ENCODE peak calls at places on chromosomes 13 and 19, in nine cellular contexts. U is KBM-7; G is stimulated activated CD4-positive, alpha-beta T cell treated with anti-CD3 and anti-CD28 coated beads, Interleukin-15, amount 100 ng/mL, for 24 hours; N is fibroblast of gingiva; S is RCC 7860; L is naive thymus-derived CD8-positive, alpha-beta T cell; O is stimulated activated CD8-positive, alpha-beta memory T cell treated with anti-CD3 and anti-CD28 coated beads, Interleukin-7, amount 100 ng/mL, for 48 hours; A is activated CD8-positive, alpha-beta T cell treated with anti-CD3 and anti-CD28 coated beads, Interleukin-2, amount 10 ng/mL, durations not matched to agents 7 days and 5 days; C is NCI-H187. K is an unnamed sample.

GRCh38 chr13:93963266-93964131 is 516.0 kb downstream of the DCT start:
- DNase-seq in U (no peak), G (no peak), N (peak; percentile 84), S (peak; percentile 12), L (no peak), O (no peak), A (no peak), C (no peak), K (no peak)

GRCh38 chr13:44583126-44583525 is 7.0 kb upstream of the TSC22D1 start:
- DNase-seq in U (no peak), G (no peak), N (no peak), S (no peak), L (no peak), O (no peak), A (no peak), C (no peak), K (no peak)

GRCh38 chr19:29397748-29398147 is 128.0 kb upstream of the VSTM2B start:
- DNase-seq in U (no peak), G (no peak), N (no peak), S (no peak), L (no peak), O (no peak), A (no peak), C (no peak), K (no peak)

GRCh38 chr19:816500-816857 is 5.3 kb downstream of the PLPPR3 start:
- DNase-seq in U (no peak), G (no peak), N (no peak), S (no peak), L (no peak), O (no peak), A (no peak), C (no peak), K (no peak)

GRCh38 chr13:39815345-39816111 is 160.1 kb downstream of the COG6 start:
- DNase-seq in U (no peak), G (no peak), N (no peak), S (no peak), L (no peak), O (no peak), A (no peak), C (no peak), K (no peak)

GRCh38 chr19:52923782-52924593 is 760 bp upstream of the ZNF888 start:
- DNase-seq in U (peak; percentile 51), G (no peak), N (peak; percentile 47), S (peak; percentile 24), L (no peak), O (no peak), A (no peak), C (no peak), K (no peak)

GRCh38 chr13:50512602-50513527 is 330.6 kb downstream of the DLEU7 start:
- DNase-seq in U (peak; percentile 74), G (peak; percentile 52), N (peak; percentile 50), S (no peak), L (no peak), O (no peak), A (peak; percentile 78), C (no peak), K (no peak)

GRCh38 chr19:50457300-50457699 is 19.0 kb upstream of the EMC10 start:
- DNase-seq in U (no peak), G (no peak), N (no peak), S (no peak), L (no peak), O (no peak), A (no peak), C (no peak), K (no peak)

GRCh38 chr19:45667620-45668341 is at the start of gene GIPR:
- DNase-seq in U (peak; percentile 44), G (peak; percentile 85), N (no peak), S (peak; percentile 70), L (peak; percentile 49), O (no peak), A (peak; percentile 82), C (peak; percentile 26), K (no peak)

GRCh38 chr19:1698636-1699035 is 46.2 kb upstream of the TCF3 start:
- DNase-seq in U (no peak), G (no peak), N (no peak), S (no peak), L (no peak), O (no peak), A (no peak), C (no peak), K (no peak)

GRCh38 chr19:28403698-28404099 is 809.3 kb downstream of the UQCRFS1 start:
- DNase-seq in U (peak; percentile 79), G (no peak), N (no peak), S (peak; percentile 74), L (no peak), O (no peak), A (no peak), C (no peak), K (peak; percentile 26)

GRCh38 chr19:18418034-18418724 is 1.0 kb upstream of the SSBP4 start:
- DNase-seq in U (no peak), G (peak; percentile 66), N (no peak), S (no peak), L (no peak), O (no peak), A (peak; percentile 59), C (no peak), K (no peak)

GRCh38 chr13:73365240-73365639 is 306.4 kb downstream of the KLF5 start:
- DNase-seq in U (no peak), G (no peak), N (no peak), S (no peak), L (no peak), O (no peak), A (no peak), C (peak; percentile 91), K (no peak)

GRCh38 chr19:46610851-46611770 is 10.0 kb downstream of the CALM3 start:
- DNase-seq in U (peak; percentile 79), G (peak; percentile 52), N (peak; percentile 77), S (no peak), L (no peak), O (no peak), A (peak; percentile 68), C (no peak), K (no peak)

GRCh38 chr13:40483601-40484000 is 182.8 kb downstream of the FOXO1 start:
- DNase-seq in U (no peak), G (no peak), N (no peak), S (no peak), L (no peak), O (no peak), A (no peak), C (peak; percentile 38), K (no peak)

GRCh38 chr13:73278186-73278585 is 219.4 kb downstream of the KLF5 start:
- DNase-seq in U (no peak), G (no peak), N (no peak), S (no peak), L (no peak), O (no peak), A (no peak), C (no peak), K (no peak)

GRCh38 chr19:5961969-5962945 is 15.7 kb downstream of the RANBP3 start:
- DNase-seq in U (peak; percentile 78), G (peak; percentile 63), N (no peak), S (no peak), L (peak; percentile 58), O (no peak), A (peak; percentile 84), C (peak; percentile 11), K (no peak)

GRCh38 chr13:47334173-47334572 is 437.3 kb upstream of the HTR2A start:
- DNase-seq in U (no peak), G (no peak), N (peak; percentile 94), S (no peak), L (no peak), O (no peak), A (no peak), C (no peak), K (no peak)

GRCh38 chr19:2112516-2113320 is 16.0 kb downstream of the IZUMO4 start:
- DNase-seq in U (no peak), G (no peak), N (no peak), S (no peak), L (no peak), O (no peak), A (no peak), C (no peak), K (no peak)

GRCh38 chr13:73235385-73235784 is 176.6 kb downstream of the KLF5 start:
- DNase-seq in U (no peak), G (no peak), N (no peak), S (no peak), L (no peak), O (no peak), A (no peak), C (no peak), K (no peak)

GRCh38 chr19:10226376-10227214 is 4.5 kb downstream of the S1PR2 start:
- DNase-seq in U (no peak), G (no peak), N (peak; percentile 96), S (no peak), L (no peak), O (no peak), A (no peak), C (no peak), K (no peak)

GRCh38 chr13:36764957-36765356 is 54.1 kb upstream of the RFXAP start:
- DNase-seq in U (no peak), G (no peak), N (no peak), S (no peak), L (no peak), O (no peak), A (no peak), C (no peak), K (no peak)

GRCh38 chr19:31541396-31541795 is 192.2 kb upstream of the TSHZ3 start:
- DNase-seq in U (no peak), G (no peak), N (no peak), S (no peak), L (no peak), O (no peak), A (no peak), C (no peak), K (no peak)

GRCh38 chr19:1858412-1859081 is 4.8 kb downstream of the KLF16 start:
- DNase-seq in U (no peak), G (no peak), N (no peak), S (no peak), L (no peak), O (no peak), A (no peak), C (no peak), K (no peak)

GRCh38 chr19:29831041-29831548 is 19.3 kb downstream of the CCNE1 start:
- DNase-seq in U (no peak), G (peak; percentile 66), N (no peak), S (peak; percentile 5), L (peak; percentile 43), O (no peak), A (peak; percentile 77), C (no peak), K (no peak)

GRCh38 chr19:6101291-6101690 is 9.0 kb downstream of the RFX2 start:
- DNase-seq in U (no peak), G (no peak), N (no peak), S (no peak), L (no peak), O (no peak), A (no peak), C (no peak), K (no peak)

GRCh38 chr13:83153833-83154232 is 728.4 kb downstream of the SLITRK1 start:
- DNase-seq in U (peak; percentile 46), G (no peak), N (no peak), S (no peak), L (no peak), O (no peak), A (no peak), C (no peak), K (no peak)

GRCh38 chr13:36918246-36919060 is 1.6 kb downstream of the SMAD9 start:
- DNase-seq in U (peak; percentile 18), G (no peak), N (peak; percentile 14), S (peak; percentile 31), L (no peak), O (no peak), A (no peak), C (no peak), K (peak; percentile 28)

GRCh38 chr19:6087074-6087506 is 23.2 kb downstream of the RFX2 start:
- DNase-seq in U (peak; percentile 19), G (no peak), N (no peak), S (peak; percentile 60), L (no peak), O (no peak), A (peak; percentile 65), C (peak; percentile 24), K (peak; percentile 45)

GRCh38 chr13:26679945-26680516 is 80.6 kb downstream of the GPR12 start:
- DNase-seq in U (no peak), G (no peak), N (peak; percentile 36), S (no peak), L (no peak), O (no peak), A (no peak), C (no peak), K (no peak)

GRCh38 chr19:18010149-18010548 is 2.2 kb downstream of the ARRDC2 start:
- DNase-seq in U (no peak), G (no peak), N (no peak), S (no peak), L (no peak), O (no peak), A (no peak), C (no peak), K (no peak)